ENCODE peak calls at places on chromosomes 16 and 17, in ten cellular contexts. O is NAMALWA, L is COLO829, A is NCI-H187, X is activated T-cell treated with anti-CD3 and anti-CD28 coated beads for 1 hour, P is C1 segment of cervical spinal cord, V is cerebellar nuclear complex, C is fibroblast of lung, S is GDM1, W is NCI-H1092 treated with DMSO at 0.1 percent for 48 hours. G is an unnamed sample.

GRCh38 chr17:81939218-81939617 is 2.1 kb upstream of the PYCR1 start:
- DNase-seq in O (no peak), L (no peak), A (no peak), X (no peak), P (no peak), V (no peak), C (no peak), S (no peak), W (no peak), G (no peak)

GRCh38 chr17:68291836-68292688 is 767 bp downstream of the ARSG start:
- DNase-seq in O (peak; percentile 91), L (peak; percentile 44), A (no peak), X (peak; percentile 85), P (no peak), V (no peak), C (peak; percentile 59), S (peak; percentile 73), W (peak; percentile 58), G (no peak)

GRCh38 chr16:8655184-8655717 is 19.2 kb upstream of the ABAT start:
- DNase-seq in O (peak; percentile 81), L (no peak), A (no peak), X (no peak), P (no peak), V (no peak), C (peak; percentile 39), S (peak; percentile 45), W (no peak), G (peak; percentile 14)

GRCh38 chr17:15287533-15288267 is 22.6 kb upstream of the PMP22 start:
- DNase-seq in O (no peak), L (no peak), A (no peak), X (no peak), P (no peak), V (no peak), C (peak; percentile 41), S (no peak), W (no peak), G (no peak)

GRCh38 chr16:28324235-28324886 is 32.0 kb downstream of the SBK1 start:
- DNase-seq in O (no peak), L (no peak), A (no peak), X (no peak), P (no peak), V (no peak), C (no peak), S (no peak), W (no peak), G (no peak)

GRCh38 chr16:57539072-57539796 is 2.9 kb upstream of the CCDC102A start:
- DNase-seq in O (peak; percentile 47), L (no peak), A (no peak), X (no peak), P (no peak), V (no peak), C (no peak), S (no peak), W (no peak), G (no peak)

GRCh38 chr17:66514227-66514806 is 211.9 kb downstream of the PRKCA start:
- DNase-seq in O (no peak), L (no peak), A (no peak), X (no peak), P (no peak), V (no peak), C (peak; percentile 30), S (no peak), W (no peak), G (no peak)

GRCh38 chr17:61436273-61436672 is 15.9 kb upstream of the TBX4 start:
- DNase-seq in O (no peak), L (no peak), A (no peak), X (no peak), P (no peak), V (no peak), C (no peak), S (no peak), W (no peak), G (no peak)

G was measured in dermis microvascular lymphatic vessel endothelial cell.